ENCODE peak calls at places on chromosome 6, in nine cellular contexts. F is fibroblast of lung, Z is SW 1271, D is Kasumi-1, Q is neural progenitor cell, O is mucosa of gallbladder, K is heart left ventricle, Y is RPMI8226, C is SHP77. I is an unnamed sample.

GRCh38 chr6:37507082-37507481 is 7.4 kb upstream of the CCDC167 start:
- DNase-seq in Z (no peak), C (no peak), Y (no peak), F (no peak), O (no peak), D (no peak), Q (no peak), K (no peak), I (no peak)

GRCh38 chr6:150029276-150029675 is 3.9 kb upstream of the RAET1L start:
- DNase-seq in O (no peak), D (no peak), C (no peak), Z (no peak), F (no peak), K (no peak), Y (no peak), Q (no peak), I (no peak)

GRCh38 chr6:74044417-74045096 is 348.6 kb downstream of the CD109 start:
- DNase-seq in K (no peak), Y (no peak), F (peak; percentile 18), Q (no peak), Z (no peak), O (no peak), D (no peak), C (no peak), I (no peak)

GRCh38 chr6:53795702-53796450 is 1.1 kb downstream of the LRRC1 start:
- DNase-seq in K (peak; percentile 35), Q (peak; percentile 69), O (peak; percentile 23), Z (no peak), Y (peak; percentile 30), F (peak; percentile 47), C (no peak), D (no peak), I (no peak)

GRCh38 chr6:162728177-162728571 is 400 bp downstream of the PACRG start:
- DNase-seq in C (no peak), Q (peak; percentile 23), K (no peak), F (peak; percentile 10), D (no peak), Z (no peak), Y (no peak), O (no peak), I (no peak)

GRCh38 chr6:134502614-134503541 is 185.0 kb upstream of the SGK1 start:
- DNase-seq in O (peak; percentile 69), Q (no peak), D (no peak), F (no peak), Y (no peak), K (no peak), Z (no peak), C (no peak), I (no peak)

GRCh38 chr6:144351741-144352140 is 66.6 kb downstream of the UTRN start:
- DNase-seq in Q (no peak), Z (no peak), F (peak; percentile 67), K (no peak), C (no peak), Y (no peak), O (no peak), D (no peak), I (no peak)

GRCh38 chr6:7238900-7239589 is 74.0 kb downstream of the SSR1 start:
- DNase-seq in D (peak; percentile 92), Q (peak; percentile 88), F (peak; percentile 67), C (peak; percentile 81), O (peak; percentile 80), K (peak; percentile 83), Y (peak; percentile 93), Z (peak; percentile 73), I (peak; percentile 96)

GRCh38 chr6:36827261-36828079 is 11.8 kb downstream of the CPNE5 start:
- DNase-seq in Y (no peak), O (no peak), Z (no peak), D (peak; percentile 96), C (no peak), F (peak; percentile 95), Q (peak; percentile 25), K (peak; percentile 75), I (no peak)

GRCh38 chr6:127190552-127190951 is 72.1 kb downstream of the RSPO3 start:
- DNase-seq in Z (peak; percentile 61), Q (peak; percentile 36), K (no peak), O (no peak), C (peak; percentile 7), Y (peak; percentile 5), D (peak; percentile 82), F (peak; percentile 40), I (peak; percentile 53)

GRCh38 chr6:3209114-3210023 is 18.1 kb downstream of the TUBB2B start:
- DNase-seq in Y (peak; percentile 87), F (peak; percentile 99), D (no peak), Q (peak; percentile 62), K (peak; percentile 27), O (peak; percentile 65), C (peak; percentile 94), Z (no peak), I (no peak)

GRCh38 chr6:162721404-162721687 is 6.2 kb downstream of the PRKN start:
- DNase-seq in Z (no peak), Q (no peak), C (no peak), Y (no peak), F (no peak), K (no peak), O (no peak), D (no peak), I (no peak)

GRCh38 chr6:110101885-110102284 is 77.6 kb downstream of the WASF1 start:
- DNase-seq in K (no peak), F (no peak), Z (no peak), D (peak; percentile 37), Q (no peak), O (no peak), C (no peak), Y (peak; percentile 27), I (peak; percentile 37)

GRCh38 chr6:158164564-158164963 is 3.5 kb downstream of the SERAC1 start:
- DNase-seq in C (no peak), O (no peak), K (no peak), D (no peak), Y (no peak), Q (no peak), Z (no peak), F (no peak), I (no peak)

GRCh38 chr6:63525186-63525878 is 46.9 kb upstream of the LOC128125822 start:
- DNase-seq in O (no peak), Q (no peak), Y (no peak), Z (no peak), D (no peak), K (no peak), C (no peak), F (no peak), I (no peak)

GRCh38 chr6:41684311-41685182 is 46.3 kb downstream of the MDFI start:
- DNase-seq in K (no peak), D (no peak), F (no peak), Q (no peak), C (no peak), Z (no peak), Y (no peak), O (no peak), I (no peak)

GRCh38 chr6:153729189-153729588 is 309.9 kb upstream of the OPRM1 start:
- DNase-seq in K (no peak), Q (no peak), Z (no peak), C (no peak), D (no peak), O (no peak), F (no peak), Y (no peak), I (no peak)

GRCh38 chr6:83378621-83379388 is 52.0 kb downstream of the ME1 start:
- DNase-seq in Y (no peak), C (no peak), Z (no peak), D (no peak), K (no peak), O (no peak), Q (no peak), F (peak; percentile 87), I (no peak)

GRCh38 chr6:128997880-128998279 is 114.9 kb downstream of the LAMA2 start:
- DNase-seq in O (no peak), C (no peak), Q (no peak), K (no peak), Y (no peak), Z (no peak), F (no peak), D (no peak), I (no peak)

GRCh38 chr6:89359561-89359960 is 7.0 kb upstream of the UBE2J1 start:
- DNase-seq in K (no peak), C (no peak), D (no peak), Y (no peak), Z (no peak), Q (peak; percentile 72), F (no peak), O (no peak), I (no peak)

GRCh38 chr6:163780993-163781392 is 366.5 kb downstream of the QKI start:
- DNase-seq in Z (no peak), C (no peak), O (no peak), Q (peak; percentile 67), F (peak; percentile 68), D (no peak), Y (no peak), K (peak; percentile 75), I (no peak)

GRCh38 chr6:31859923-31860322 is 2.7 kb downstream of the NEU1 start:
- DNase-seq in O (no peak), Y (no peak), K (no peak), Q (no peak), D (no peak), Z (no peak), C (no peak), F (no peak), I (no peak)

GRCh38 chr6:25359891-25360290 is 80.7 kb downstream of the CARMIL1 start:
- DNase-seq in Q (no peak), Y (no peak), F (no peak), C (no peak), Z (no peak), D (no peak), K (no peak), O (no peak), I (no peak)

I was measured in NAMALWA.